ENCODE peak calls at places on chromosomes 11 and 22, in eight cellular contexts. One of them, this sample, is unnamed.
A peak's percentile ranks its signal among the peaks of the same experiment; 100 is the strongest.

GRCh38 chr11:116263770-116264169 is 509.0 kb downstream of the BUD13 start:
- DNase-seq in posterior cingulate gyrus: peak; percentile 90
- DNase-seq in SK-N-DZ: no peak
- DNase-seq in progenitor cell of endocrine pancreas: no peak
- DNase-seq in stimulated activated CD4-positive, alpha-beta T cell treated with anti-CD3 and anti-CD28 coated beads, Interleukin-1b, Interleukin-23, amount 100 ng/mL, for 24 hours: no peak
- DNase-seq in fibroblast of the conjunctiva: no peak
- DNase-seq in mesothelial cell of epicardium: no peak
- DNase-seq in left lung: no peak
- DNase-seq in this sample: no peak

GRCh38 chr11:121299417-121299816 is 6.8 kb downstream of the SC5D start:
- DNase-seq in posterior cingulate gyrus: no peak
- DNase-seq in SK-N-DZ: no peak
- DNase-seq in progenitor cell of endocrine pancreas: no peak
- DNase-seq in stimulated activated CD4-positive, alpha-beta T cell treated with anti-CD3 and anti-CD28 coated beads, Interleukin-1b, Interleukin-23, amount 100 ng/mL, for 24 hours: no peak
- DNase-seq in fibroblast of the conjunctiva: no peak
- DNase-seq in mesothelial cell of epicardium: no peak
- DNase-seq in left lung: no peak
- DNase-seq in this sample: no peak

GRCh38 chr22:36386900-36387663 is 685 bp downstream of the MYH9 start:
- DNase-seq in posterior cingulate gyrus: peak; percentile 90
- DNase-seq in SK-N-DZ: no peak
- DNase-seq in progenitor cell of endocrine pancreas: no peak
- DNase-seq in stimulated activated CD4-positive, alpha-beta T cell treated with anti-CD3 and anti-CD28 coated beads, Interleukin-1b, Interleukin-23, amount 100 ng/mL, for 24 hours: no peak
- DNase-seq in fibroblast of the conjunctiva: no peak
- DNase-seq in mesothelial cell of epicardium: peak; percentile 31
- DNase-seq in left lung: peak; percentile 85
- DNase-seq in this sample: peak; percentile 29

GRCh38 chr11:57001674-57002401 is 13.1 kb downstream of the OR5AK2 start:
- DNase-seq in posterior cingulate gyrus: peak; percentile 68
- DNase-seq in SK-N-DZ: no peak
- DNase-seq in progenitor cell of endocrine pancreas: no peak
- DNase-seq in stimulated activated CD4-positive, alpha-beta T cell treated with anti-CD3 and anti-CD28 coated beads, Interleukin-1b, Interleukin-23, amount 100 ng/mL, for 24 hours: no peak
- DNase-seq in fibroblast of the conjunctiva: no peak
- DNase-seq in mesothelial cell of epicardium: no peak
- DNase-seq in left lung: no peak
- DNase-seq in this sample: peak; percentile 12

GRCh38 chr11:70761094-70761905 is 363.0 kb downstream of the CTTN start:
- DNase-seq in posterior cingulate gyrus: peak; percentile 54
- DNase-seq in SK-N-DZ: no peak
- DNase-seq in progenitor cell of endocrine pancreas: no peak
- DNase-seq in stimulated activated CD4-positive, alpha-beta T cell treated with anti-CD3 and anti-CD28 coated beads, Interleukin-1b, Interleukin-23, amount 100 ng/mL, for 24 hours: no peak
- DNase-seq in fibroblast of the conjunctiva: no peak
- DNase-seq in mesothelial cell of epicardium: no peak
- DNase-seq in left lung: no peak
- DNase-seq in this sample: no peak

GRCh38 chr11:34149786-34150185 is 44.4 kb downstream of the NAT10 start:
- DNase-seq in posterior cingulate gyrus: peak; percentile 82
- DNase-seq in SK-N-DZ: no peak
- DNase-seq in progenitor cell of endocrine pancreas: no peak
- DNase-seq in stimulated activated CD4-positive, alpha-beta T cell treated with anti-CD3 and anti-CD28 coated beads, Interleukin-1b, Interleukin-23, amount 100 ng/mL, for 24 hours: no peak
- DNase-seq in fibroblast of the conjunctiva: no peak
- DNase-seq in mesothelial cell of epicardium: no peak
- DNase-seq in left lung: no peak
- DNase-seq in this sample: peak; percentile 23

GRCh38 chr11:114478768-114479167 is 39.5 kb downstream of the REXO2 start:
- DNase-seq in posterior cingulate gyrus: no peak
- DNase-seq in SK-N-DZ: no peak
- DNase-seq in progenitor cell of endocrine pancreas: no peak
- DNase-seq in stimulated activated CD4-positive, alpha-beta T cell treated with anti-CD3 and anti-CD28 coated beads, Interleukin-1b, Interleukin-23, amount 100 ng/mL, for 24 hours: no peak
- DNase-seq in fibroblast of the conjunctiva: no peak
- DNase-seq in mesothelial cell of epicardium: no peak
- DNase-seq in left lung: no peak
- DNase-seq in this sample: no peak

GRCh38 chr11:33479216-33479615 is 221.4 kb downstream of the C11orf91 start:
- DNase-seq in posterior cingulate gyrus: peak; percentile 63
- DNase-seq in SK-N-DZ: no peak
- DNase-seq in progenitor cell of endocrine pancreas: no peak
- DNase-seq in stimulated activated CD4-positive, alpha-beta T cell treated with anti-CD3 and anti-CD28 coated beads, Interleukin-1b, Interleukin-23, amount 100 ng/mL, for 24 hours: no peak
- DNase-seq in fibroblast of the conjunctiva: no peak
- DNase-seq in mesothelial cell of epicardium: no peak
- DNase-seq in left lung: no peak
- DNase-seq in this sample: no peak

GRCh38 chr22:44158766-44159165 is 22.0 kb upstream of the PARVG start:
- DNase-seq in posterior cingulate gyrus: no peak
- DNase-seq in SK-N-DZ: no peak
- DNase-seq in progenitor cell of endocrine pancreas: no peak
- DNase-seq in stimulated activated CD4-positive, alpha-beta T cell treated with anti-CD3 and anti-CD28 coated beads, Interleukin-1b, Interleukin-23, amount 100 ng/mL, for 24 hours: no peak
- DNase-seq in fibroblast of the conjunctiva: no peak
- DNase-seq in mesothelial cell of epicardium: no peak
- DNase-seq in left lung: no peak
- DNase-seq in this sample: no peak

This sample was measured in NCI-H82.